ENCODE peak calls at places on chromosomes 3 and 15, in six cellular contexts. J is RWPE2; X is lung; N is left lung; E is CD4-positive, CD25-positive, alpha-beta regulatory T cell; G is stomach. H is an unnamed sample. For H3K27me3 and H3K4me1, the result is how much of the 10 kb centered on the place peaks cover.

GRCh38 chr3:122694966-122695365 is 14.3 kb downstream of the PARP14 start:
- DNase-seq in J (no peak), X (no peak), N (no peak), E (no peak), G (no peak), H (no peak)

GRCh38 chr3:144229973-144230372 is 258.4 kb downstream of the DIPK2A start:
- DNase-seq in J (no peak), X (no peak), N (no peak), E (no peak), G (no peak), H (no peak)

GRCh38 chr15:39774688-39775267 is 7.9 kb downstream of the FSIP1 start:
- DNase-seq in J (no peak), X (no peak), N (no peak), E (no peak), G (no peak), H (no peak)

GRCh38 chr15:66684136-66684681 is 17.8 kb upstream of the SMAD6 start:
- DNase-seq in J (no peak), X (no peak), N (no peak), E (no peak), G (no peak), H (no peak)

GRCh38 chr15:41948499-41948898 is 23.9 kb downstream of the EHD4 start:
- DNase-seq in J (no peak), X (no peak), N (no peak), E (no peak), G (no peak), H (no peak)

GRCh38 chr15:74156018-74156417 is 17.5 kb upstream of the ISLR start:
- DNase-seq in J (no peak), X (no peak), N (no peak), E (no peak), G (no peak), H (no peak)

GRCh38 chr3:190564175-190564574 is 50.3 kb downstream of the IL1RAP start:
- DNase-seq in J (no peak), X (no peak), N (no peak), E (no peak), G (no peak), H (no peak)

GRCh38 chr3:129587559-129588210 is 18.8 kb downstream of the PLXND1 start:
- DNase-seq in J (no peak), X (no peak), N (no peak), E (no peak), G (no peak), H (no peak)

GRCh38 chr15:73335026-73335425 is 33.7 kb downstream of the HCN4 start:
- DNase-seq in J (peak), X (no peak), N (no peak), E (no peak), G (no peak), H (no peak)

GRCh38 chr3:194138098-194138474 is 2.1 kb downstream of the HES1 start:
- DNase-seq in J (no peak), X (no peak), N (no peak), E (no peak), G (no peak), H (no peak)
- H3K27me3 ChIP-seq in J (under half), X (under half), N (half or more), E (under half), G (under half), H (under half)

DNA sequence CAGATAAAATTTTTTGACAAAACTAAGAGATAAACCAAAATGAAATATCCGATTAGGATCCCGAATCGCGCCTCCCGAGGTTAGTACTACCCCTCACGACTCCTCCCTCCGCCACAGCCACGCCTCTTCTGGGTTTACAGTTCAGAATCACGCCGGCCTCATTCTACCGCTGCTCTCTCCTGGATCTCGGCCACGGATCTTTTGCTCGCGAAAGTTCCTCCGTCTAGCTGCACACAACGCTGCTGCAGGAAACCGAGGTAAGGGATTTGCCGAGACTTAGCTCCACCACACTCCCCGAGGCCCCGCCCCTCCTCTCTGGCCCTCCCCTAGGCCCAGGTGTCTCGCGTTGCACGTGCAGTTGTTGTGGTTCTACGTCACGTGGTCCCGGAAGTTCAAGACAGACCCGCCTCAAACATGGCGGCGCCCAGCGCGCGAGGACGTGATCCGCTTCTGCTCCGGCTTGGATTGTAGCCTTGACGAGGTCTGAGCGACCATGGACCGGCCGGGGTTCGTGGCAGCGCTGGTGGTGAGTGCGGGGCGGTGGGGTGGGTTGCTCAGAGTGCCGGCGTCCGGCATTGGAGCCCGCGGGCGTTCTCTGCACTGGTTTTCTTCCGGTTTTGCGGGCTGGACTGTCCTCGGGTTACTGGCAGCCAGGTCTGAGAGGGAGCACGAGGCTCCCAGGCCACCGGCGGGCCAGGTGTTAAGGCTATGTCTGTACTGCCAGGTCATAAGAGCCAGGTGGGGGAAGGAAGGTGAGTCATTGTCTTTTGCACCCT is at the start of gene SLC25A26:
- DNase-seq in J (peak), X (peak), N (peak), E (peak), G (peak), H (peak)
- H3K27ac ChIP-seq in J (peak), X (peak), N (peak), E (peak), G (peak), H (peak)

DNA sequence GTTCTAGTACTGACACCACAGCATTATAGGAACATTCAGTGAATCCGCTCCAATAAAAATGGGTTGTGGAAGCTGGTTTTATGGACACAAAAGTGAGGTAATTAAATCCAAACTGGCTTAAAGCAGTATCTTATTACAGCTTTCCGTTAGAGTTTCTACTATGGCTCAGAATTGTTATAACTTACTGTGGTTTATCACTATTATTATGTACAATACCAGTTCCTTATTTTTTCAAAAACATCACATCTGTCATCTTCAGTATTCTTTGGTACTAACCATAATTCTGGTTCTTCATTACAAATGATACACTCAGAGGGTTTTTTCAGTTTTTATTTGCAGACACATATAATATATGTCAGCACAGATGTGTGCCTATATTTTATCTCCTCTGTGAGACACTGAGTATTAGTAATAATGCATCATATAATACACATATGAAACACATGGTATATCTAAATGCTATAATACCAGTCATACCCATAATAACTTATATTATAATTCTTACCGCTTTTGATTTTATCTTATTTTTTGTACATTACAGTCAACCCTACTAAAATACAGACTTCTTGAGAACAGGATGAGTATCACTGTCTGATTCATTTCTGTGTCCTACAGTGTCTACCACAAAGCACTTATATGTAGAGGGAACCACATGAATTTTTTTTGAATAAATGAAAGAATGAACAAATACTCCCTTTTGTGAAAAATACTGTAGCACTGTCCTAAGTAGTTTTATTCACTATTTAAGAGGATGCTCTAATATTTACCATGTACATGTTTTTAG is 39.0 kb downstream of the CMSS1 start:
- DNase-seq in J (no peak), X (no peak), N (no peak), E (no peak), G (no peak), H (no peak)
- H3K4me1 ChIP-seq in J (under half), X (under half), N (under half), E (under half), G (half or more), H (under half)

GRCh38 chr3:32820971-32821685 is 3.3 kb downstream of the TRIM71 start:
- DNase-seq in J (no peak), X (no peak), N (no peak), E (no peak), G (no peak), H (no peak)

GRCh38 chr3:32820430-32820829 is 2.6 kb downstream of the TRIM71 start:
- DNase-seq in J (no peak), X (no peak), N (no peak), E (no peak), G (no peak), H (no peak)

GRCh38 chr3:32821686-32822296 is 4.0 kb downstream of the TRIM71 start:
- DNase-seq in J (no peak), X (no peak), N (peak), E (no peak), G (peak), H (no peak)

GRCh38 chr3:32825601-32826375 is 8.0 kb downstream of the TRIM71 start:
- DNase-seq in J (no peak), X (no peak), N (no peak), E (no peak), G (no peak), H (no peak)

DNA sequence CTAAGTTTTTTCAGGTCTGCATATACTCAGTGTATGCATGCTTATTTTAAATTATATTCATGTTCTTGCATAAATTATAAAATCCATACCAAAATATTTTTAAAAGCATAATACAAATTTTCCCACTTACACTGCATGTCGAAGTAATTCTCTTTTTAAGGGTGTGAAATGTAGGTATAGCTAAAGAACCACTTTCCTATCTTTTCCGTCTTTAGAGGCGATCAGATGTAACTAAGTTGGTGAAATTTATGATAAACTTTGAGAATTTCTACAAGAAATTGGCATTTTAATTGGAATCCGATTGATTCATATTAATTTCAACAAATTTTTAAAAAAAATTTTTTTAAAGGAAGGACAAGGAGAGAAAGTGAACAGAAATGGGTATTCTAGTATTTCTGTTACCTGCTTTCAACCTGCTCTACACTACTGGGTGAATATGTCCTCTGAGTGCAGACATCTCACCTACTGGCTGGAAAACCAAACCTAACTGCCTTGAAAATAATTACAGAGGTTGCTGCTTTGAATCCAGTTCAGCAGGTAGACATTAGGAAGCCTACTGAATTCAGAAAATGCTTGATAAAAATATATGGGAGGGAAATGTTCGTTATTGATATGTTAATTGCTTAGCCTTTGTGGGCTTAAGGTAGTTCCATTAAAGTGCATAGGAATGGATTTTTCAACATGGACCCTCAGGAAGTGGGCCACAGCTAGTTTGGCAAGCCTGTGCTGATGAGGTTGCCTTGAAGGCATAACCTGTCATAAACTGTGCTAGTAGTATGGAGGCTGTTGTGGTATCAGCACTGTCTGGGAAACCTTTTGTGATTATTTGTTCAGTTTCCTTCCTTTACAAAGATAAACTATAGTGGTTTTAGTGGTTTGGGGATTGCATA is 5.1 kb downstream of the TRIM71 start:
- DNase-seq in J (no peak), X (no peak), N (no peak), E (no peak), G (no peak), H (no peak)
- H3K27me3 ChIP-seq in J (under half), X (under half), N (half or more), E (under half), G (under half), H (half or more)

GRCh38 chr15:33146051-33146450 is 48.5 kb downstream of the FMN1 start:
- DNase-seq in J (no peak), X (no peak), N (no peak), E (no peak), G (no peak), H (no peak)
- H3K27ac ChIP-seq in J (peak), X (peak), N (peak), E (no peak), G (no peak), H (no peak)

GRCh38 chr3:69330891-69331400 is 54.9 kb downstream of the FRMD4B start:
- DNase-seq in J (no peak), X (peak), N (peak), E (no peak), G (no peak), H (no peak)

GRCh38 chr3:69328103-69328755 is 57.7 kb downstream of the FRMD4B start:
- DNase-seq in J (no peak), X (no peak), N (no peak), E (no peak), G (no peak), H (no peak)

GRCh38 chr3:69326821-69327433 is 59.0 kb downstream of the FRMD4B start:
- DNase-seq in J (no peak), X (no peak), N (no peak), E (no peak), G (no peak), H (no peak)

GRCh38 chr3:69328903-69329302 is 57.0 kb downstream of the FRMD4B start:
- DNase-seq in J (no peak), X (no peak), N (no peak), E (no peak), G (no peak), H (no peak)

DNA sequence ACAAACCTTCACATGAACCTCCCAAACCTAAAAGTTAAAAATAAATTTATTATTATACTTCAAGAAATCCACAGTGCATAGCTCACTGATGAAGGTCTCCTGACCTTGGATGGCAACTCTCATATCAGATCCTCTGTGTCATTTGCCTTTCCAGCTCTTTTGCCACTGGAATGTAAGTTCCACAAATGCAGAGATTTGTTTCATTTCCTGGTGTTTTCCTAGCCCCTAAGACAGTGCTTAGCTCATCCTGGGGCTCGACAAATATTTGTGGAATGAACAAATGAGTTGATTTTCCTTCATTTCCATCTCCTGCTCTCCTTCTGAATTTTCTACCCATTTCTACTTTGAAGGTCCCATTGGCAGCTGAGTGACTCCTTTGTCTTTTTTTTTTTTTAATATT is 56.0 kb downstream of the FRMD4B start:
- DNase-seq in J (no peak), X (no peak), N (no peak), E (no peak), G (no peak), H (no peak)
- H3K4me1 ChIP-seq in J (under half), X (under half), N (half or more), E (under half), G (under half), H (under half)

H was measured in esophagus squamous epithelium.